ENCODE peak calls at places on chromosomes 5 and 9, in four cellular contexts. F, C, X and M are unnamed samples.

GRCh38 chr5:140168371-140168770 is 6.6 kb upstream of the CYSTM1 start:
- DNase-seq in F (peak), C (no peak), X (no peak), M (no peak)

GRCh38 chr9:132947751-132948150 is 3.3 kb upstream of the TSC1 start:
- DNase-seq in F (no peak), C (no peak), X (no peak), M (no peak)

GRCh38 chr5:73199671-73200070 is 26.7 kb downstream of the TMEM174 start:
- DNase-seq in F (no peak), C (no peak), X (no peak), M (no peak)

GRCh38 chr5:67842806-67843205 is 372.8 kb upstream of the PIK3R1 start:
- DNase-seq in F (no peak), C (no peak), X (no peak), M (no peak)

GRCh38 chr9:38047301-38048251 is 21.5 kb downstream of the SHB start:
- DNase-seq in F (peak), C (no peak), X (peak), M (no peak)

GRCh38 chr5:1763960-1764605 is 35.6 kb downstream of the MRPL36 start:
- DNase-seq in F (no peak), C (no peak), X (no peak), M (no peak)

GRCh38 chr5:66840527-66841013 is 244.4 kb downstream of the MAST4 start:
- DNase-seq in F (peak), C (no peak), X (no peak), M (no peak)

GRCh38 chr9:129394011-129394919 is 216.2 kb upstream of the IER5L start:
- DNase-seq in F (peak), C (no peak), X (no peak), M (no peak)

GRCh38 chr9:129885018-129885669 is 49.9 kb downstream of the USP20 start:
- DNase-seq in F (peak), C (peak), X (no peak), M (no peak)

GRCh38 chr9:38432922-38433510 is 8.8 kb upstream of the IGFBPL1 start:
- DNase-seq in F (peak), C (no peak), X (no peak), M (no peak)

GRCh38 chr5:19584131-19584530 is 403.9 kb downstream of the CDH18 start:
- DNase-seq in F (no peak), C (no peak), X (no peak), M (no peak)

GRCh38 chr5:151949909-151950308 is 25.3 kb upstream of the GLRA1 start:
- DNase-seq in F (peak), C (no peak), X (no peak), M (no peak)

GRCh38 chr9:68750786-68751185 is 45.7 kb downstream of the PIP5K1B start:
- DNase-seq in F (no peak), C (no peak), X (no peak), M (no peak)

GRCh38 chr5:141508808-141509611 is 20.1 kb downstream of the PCDHGC5 start:
- DNase-seq in F (peak), C (peak), X (peak), M (no peak)

GRCh38 chr9:131258698-131259431 is 17.4 kb downstream of the FAM78A start:
- DNase-seq in F (no peak), C (no peak), X (no peak), M (no peak)

GRCh38 chr5:150579462-150580400 is 60.7 kb upstream of the SYNPO start:
- DNase-seq in F (no peak), C (peak), X (no peak), M (no peak)

GRCh38 chr5:32298056-32298420 is 14.7 kb downstream of the MTMR12 start:
- DNase-seq in F (no peak), C (no peak), X (no peak), M (no peak)

GRCh38 chr5:98458004-98458403 is 315.5 kb upstream of the RGMB start:
- DNase-seq in F (no peak), C (no peak), X (no peak), M (no peak)

GRCh38 chr9:101093620-101094019 is 65.1 kb downstream of the PLPPR1 start:
- DNase-seq in F (peak), C (no peak), X (no peak), M (no peak)

GRCh38 chr5:148290271-148291195 is 21.7 kb upstream of the SPINK7 start:
- DNase-seq in F (peak), C (no peak), X (no peak), M (no peak)

GRCh38 chr9:70006299-70006698 is 37.3 kb upstream of the MAMDC2 start:
- DNase-seq in F (no peak), C (no peak), X (no peak), M (no peak)

GRCh38 chr9:111851536-111851935 is 45.1 kb upstream of the UGCG start:
- DNase-seq in F (peak), C (no peak), X (no peak), M (no peak)

GRCh38 chr9:114108016-114108833 is 9.1 kb upstream of the KIF12 start:
- DNase-seq in F (peak), C (peak), X (peak), M (peak)

GRCh38 chr9:91416086-91416712 is 7.4 kb downstream of the NFIL3 start:
- DNase-seq in F (no peak), C (no peak), X (no peak), M (no peak)

GRCh38 chr5:159732220-159732619 is 184.1 kb upstream of the ADRA1B start:
- DNase-seq in F (no peak), C (no peak), X (no peak), M (no peak)

GRCh38 chr5:138111937-138112336 is 27.3 kb downstream of the NME5 start:
- DNase-seq in F (no peak), C (no peak), X (no peak), M (no peak)

GRCh38 chr9:86354882-86355399 is 731 bp upstream of the TUT7 start:
- DNase-seq in F (peak), C (no peak), X (no peak), M (no peak)

GRCh38 chr5:31819926-31820516 is 181.1 kb downstream of the PDZD2 start:
- DNase-seq in F (no peak), C (no peak), X (no peak), M (no peak)

GRCh38 chr5:136185974-136186373 is 7.0 kb downstream of the SMIM32 start:
- DNase-seq in F (no peak), C (no peak), X (no peak), M (no peak)

GRCh38 chr9:137301086-137301947 is 754 bp downstream of the NRARP start:
- DNase-seq in F (peak), C (no peak), X (peak), M (peak)

GRCh38 chr9:97740848-97741821 is 44.0 kb upstream of the XPA start:
- DNase-seq in F (peak), C (peak), X (no peak), M (peak)

GRCh38 chr5:126178521-126178920 is 244.7 kb upstream of the GRAMD2B start:
- DNase-seq in F (no peak), C (peak), X (no peak), M (no peak)